ENCODE peak calls at places on chromosomes 16 and 17, in ten cellular contexts. W is HepG2, E is mucosa of descending colon, J is Panc1, K is left lung, X is activated B cell treated with CpG ODN at 0.5 μM for 24 hours, V is pancreas, A is gastrocnemius medialis, B is lower lobe of right lung, G is A549. P is an unnamed sample.

GRCh38 chr16:66511615-66512500 is 38.1 kb downstream of the TK2 start:
- ATAC-seq in W (no peak), E (no peak), J (peak; percentile 47), K (peak; percentile 8), X (no peak), V (no peak), A (no peak), B (peak; percentile 1), G (peak; percentile 43), P (peak; percentile 27)

GRCh38 chr17:29078183-29079045 is 35.5 kb downstream of the PIPOX start:
- ATAC-seq in W (no peak), E (no peak), J (no peak), K (no peak), X (no peak), V (no peak), A (peak; percentile 59), B (no peak), G (peak; percentile 12), P (no peak)

GRCh38 chr16:30063893-30064745 is 1.4 kb upstream of the ALDOA start:
- ATAC-seq in W (peak; percentile 49), E (peak; percentile 22), J (peak; percentile 18), K (peak; percentile 58), X (peak; percentile 35), V (peak; percentile 29), A (peak; percentile 53), B (peak; percentile 59), G (peak; percentile 49), P (peak; percentile 11)

GRCh38 chr17:34841467-34841866 is 119.8 kb downstream of the CCT6B start:
- ATAC-seq in W (peak; percentile 66), E (no peak), J (peak; percentile 72), K (no peak), X (no peak), V (no peak), A (no peak), B (no peak), G (peak; percentile 64), P (no peak)

GRCh38 chr16:53511084-53511402 is 8.0 kb upstream of the AKTIP start:
- ATAC-seq in W (peak; percentile 77), E (no peak), J (no peak), K (no peak), X (no peak), V (no peak), A (no peak), B (no peak), G (peak; percentile 62), P (no peak)

GRCh38 chr16:88978608-88979346 is 1.8 kb upstream of the CBFA2T3 start:
- ATAC-seq in W (no peak), E (peak; percentile 51), J (no peak), K (no peak), X (peak; percentile 62), V (no peak), A (no peak), B (no peak), G (no peak), P (no peak)

GRCh38 chr17:40290629-40291296 is 3.1 kb downstream of the CDC6 start:
- ATAC-seq in W (no peak), E (peak; percentile 5), J (no peak), K (peak; percentile 26), X (no peak), V (no peak), A (peak; percentile 39), B (no peak), G (peak; percentile 13), P (peak; percentile 29)

GRCh38 chr16:77762260-77762659 is 26.1 kb upstream of the VAT1L start:
- ATAC-seq in W (peak; percentile 17), E (no peak), J (no peak), K (no peak), X (no peak), V (no peak), A (no peak), B (no peak), G (no peak), P (no peak)

GRCh38 chr17:70599198-70599597 is 429.9 kb downstream of the KCNJ2 start:
- ATAC-seq in W (no peak), E (no peak), J (no peak), K (no peak), X (no peak), V (no peak), A (no peak), B (no peak), G (no peak), P (no peak)

GRCh38 chr16:5790512-5790911 is 692.9 kb upstream of the EEF2KMT start:
- ATAC-seq in W (no peak), E (no peak), J (no peak), K (no peak), X (no peak), V (no peak), A (no peak), B (no peak), G (no peak), P (no peak)

GRCh38 chr17:10879110-10879509 is 41.2 kb upstream of the PIRT start:
- ATAC-seq in W (no peak), E (peak; percentile 85), J (no peak), K (peak; percentile 53), X (no peak), V (no peak), A (no peak), B (peak; percentile 45), G (peak; percentile 54), P (no peak)

GRCh38 chr16:21277045-21277926 is 804 bp downstream of the CRYM start:
- ATAC-seq in W (peak; percentile 10), E (no peak), J (no peak), K (no peak), X (no peak), V (peak; percentile 25), A (no peak), B (peak; percentile 34), G (peak; percentile 20), P (no peak)

GRCh38 chr16:14139872-14140271 is 68.8 kb downstream of the MRTFB start:
- ATAC-seq in W (no peak), E (no peak), J (no peak), K (no peak), X (no peak), V (no peak), A (no peak), B (no peak), G (no peak), P (no peak)

GRCh38 chr16:8777217-8777616 is 20.2 kb downstream of the TMEM186 start:
- ATAC-seq in W (no peak), E (no peak), J (no peak), K (no peak), X (no peak), V (no peak), A (no peak), B (no peak), G (no peak), P (no peak)

GRCh38 chr16:8781797-8782196 is 15.6 kb downstream of the TMEM186 start:
- ATAC-seq in W (no peak), E (no peak), J (no peak), K (no peak), X (no peak), V (no peak), A (no peak), B (no peak), G (no peak), P (no peak)

GRCh38 chr16:8785408-8785807 is 12.0 kb downstream of the TMEM186 start:
- ATAC-seq in W (no peak), E (no peak), J (no peak), K (no peak), X (no peak), V (no peak), A (no peak), B (no peak), G (no peak), P (no peak)

GRCh38 chr16:8782673-8783072 is 14.8 kb downstream of the TMEM186 start:
- ATAC-seq in W (no peak), E (no peak), J (no peak), K (no peak), X (no peak), V (no peak), A (no peak), B (no peak), G (no peak), P (no peak)
- TF ChIP-seq CTCF in W (no peak), E (no peak), J (no peak), K (no peak), X (no peak), V (no peak), A (no peak), B (no peak), G (no peak), P (no peak)

GRCh38 chr16:67926181-67926742 is 5.4 kb downstream of the CTRL start:
- ATAC-seq in W (peak; percentile 43), E (no peak), J (no peak), K (peak; percentile 14), X (no peak), V (peak; percentile 41), A (peak; percentile 66), B (no peak), G (peak; percentile 68), P (no peak)
- TF ChIP-seq CTCF in W (no peak), E (no peak), J (no peak), K (no peak), X (no peak), V (no peak), A (peak; percentile 19), B (no peak), G (no peak), P (no peak)

DNA sequence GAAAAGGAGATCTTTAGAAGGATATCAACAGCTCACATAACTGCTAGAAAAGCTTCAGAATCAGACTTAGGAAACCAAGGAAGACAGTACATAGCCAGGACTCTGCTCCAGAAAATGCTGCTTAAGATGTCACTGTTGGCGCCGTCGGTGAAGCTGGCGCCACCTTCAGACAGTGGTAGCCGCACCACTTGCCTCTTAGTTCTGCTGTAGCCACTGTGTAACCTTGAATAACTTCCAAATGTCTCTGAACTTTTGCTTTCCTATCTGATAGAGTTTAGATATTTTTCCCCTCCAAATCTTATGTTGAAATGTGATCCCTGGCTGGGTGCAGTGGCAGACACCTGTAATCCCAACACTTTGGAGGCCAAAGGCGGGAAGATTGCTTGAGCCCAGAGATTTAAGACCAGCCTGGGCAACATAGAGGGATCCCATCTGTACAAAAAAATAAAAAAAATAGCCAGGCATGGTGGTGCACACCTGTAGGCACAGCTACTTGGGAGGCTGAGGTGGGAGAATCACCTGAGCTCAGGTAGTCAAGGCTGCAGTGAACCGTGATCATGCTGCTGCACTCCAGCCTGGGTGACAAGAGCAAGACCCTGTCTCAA is 6.3 kb upstream of the USP31 start:
- ATAC-seq in W (peak; percentile 79), E (peak; percentile 70), J (peak; percentile 82), K (peak; percentile 51), X (no peak), V (peak; percentile 73), A (peak; percentile 54), B (no peak), G (peak; percentile 93), P (no peak)
- TF ChIP-seq CTCF in W (peak; percentile 78), E (no peak), J (peak; percentile 83), K (no peak), X (no peak), V (peak; percentile 9), A (no peak), B (peak; percentile 25), G (peak; percentile 47), P (no peak)

DNA sequence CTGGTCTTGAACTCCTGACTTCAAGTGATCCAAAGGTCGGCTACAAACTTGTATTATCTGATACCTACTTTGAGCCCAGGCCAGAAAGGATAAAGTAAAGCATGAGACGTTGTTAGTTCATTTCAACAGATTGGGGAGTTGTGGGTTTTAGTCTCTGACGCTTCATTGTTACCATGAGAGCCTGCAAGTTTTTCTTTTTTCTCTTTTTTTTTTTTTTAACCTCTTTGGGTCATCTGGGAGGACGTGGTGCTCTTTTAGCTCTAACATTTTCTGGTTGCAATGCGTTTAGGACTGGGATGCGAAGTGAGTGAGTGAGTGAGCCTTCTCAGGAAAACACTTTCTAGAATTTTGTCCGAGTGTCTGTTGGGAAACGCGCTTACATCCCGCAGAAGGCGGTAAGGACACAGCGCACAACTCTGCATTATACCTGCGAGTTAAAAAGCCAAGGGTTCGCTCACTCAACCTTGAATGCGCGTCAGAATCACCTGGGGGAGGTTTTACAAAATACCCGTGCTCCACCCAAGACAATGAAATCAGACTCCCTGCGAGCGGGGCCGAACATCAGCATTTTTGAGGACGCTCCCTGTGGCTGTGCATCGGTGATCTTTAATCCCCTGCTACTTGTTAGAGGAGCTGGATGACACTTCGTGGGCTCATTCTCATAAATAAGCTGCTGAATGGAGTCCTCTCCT is 704 bp upstream of the RNF135 start:
- ATAC-seq in W (no peak), E (peak; percentile 19), J (peak; percentile 15), K (peak; percentile 35), X (peak; percentile 17), V (peak; percentile 9), A (no peak), B (peak; percentile 3), G (peak; percentile 15), P (peak; percentile 12)
- TF ChIP-seq CTCF in W (no peak), E (no peak), J (no peak), K (no peak), X (no peak), V (no peak), A (no peak), B (no peak), G (no peak), P (no peak)

P was measured in gastroesophageal sphincter.